ENCODE peak calls at places on chromosomes 6 and 20, in four cellular contexts. D is heart right ventricle; V is substantia nigra; H is CD8-positive, alpha-beta T cell. T is an unnamed sample.

GRCh38 chr20:63345328-63346100 is 15.6 kb downstream of the CHRNA4 start:
- DNase-seq in D (peak), V (no peak), H (no peak), T (no peak)

GRCh38 chr20:16806886-16807285 is 58.7 kb downstream of the OTOR start:
- DNase-seq in D (no peak), V (no peak), H (no peak), T (no peak)

GRCh38 chr6:164098857-164099534 is 684.5 kb downstream of the QKI start:
- DNase-seq in D (peak), V (no peak), H (no peak), T (no peak)

GRCh38 chr20:5551621-5552020 is 198.6 kb upstream of the SHLD1 start:
- DNase-seq in D (no peak), V (no peak), H (no peak), T (no peak)

GRCh38 chr6:127972815-127973214 is 72.0 kb upstream of the THEMIS start:
- DNase-seq in D (no peak), V (no peak), H (no peak), T (no peak)

GRCh38 chr20:19074828-19075516 is 137.5 kb upstream of the SLC24A3 start:
- DNase-seq in D (no peak), V (no peak), H (peak), T (no peak)

GRCh38 chr20:35369804-35370203 is 42.0 kb downstream of the UQCC1 start:
- DNase-seq in D (no peak), V (no peak), H (no peak), T (no peak)

GRCh38 chr6:128209771-128210170 is 308.9 kb upstream of the THEMIS start:
- DNase-seq in D (no peak), V (no peak), H (no peak), T (no peak)

GRCh38 chr6:27720607-27721580 is 191.3 kb downstream of the OR2B2 start:
- DNase-seq in D (no peak), V (no peak), H (no peak), T (no peak)

GRCh38 chr6:37113976-37114375 is 56.0 kb upstream of the PIM1 start:
- DNase-seq in D (no peak), V (no peak), H (no peak), T (no peak)

GRCh38 chr6:98958791-98959190 is 11.0 kb upstream of the FBXL4 start:
- DNase-seq in D (no peak), V (no peak), H (no peak), T (no peak)

GRCh38 chr6:53956804-53957203 is 154.4 kb upstream of the MLIP start:
- DNase-seq in D (no peak), V (no peak), H (no peak), T (no peak)

GRCh38 chr6:74749211-74750142 is 456.4 kb downstream of the COL12A1 start:
- DNase-seq in D (no peak), V (no peak), H (no peak), T (no peak)

GRCh38 chr6:142301421-142302391 is at the start of gene ADGRG6:
- DNase-seq in D (peak), V (no peak), H (peak), T (no peak)

GRCh38 chr6:104973404-104973803 is 16.5 kb downstream of the LIN28B start:
- DNase-seq in D (no peak), V (no peak), H (no peak), T (no peak)

GRCh38 chr20:2914160-2914559 is 40.9 kb downstream of the PTPRA start:
- DNase-seq in D (no peak), V (no peak), H (no peak), T (no peak)

GRCh38 chr6:41449399-41450245 is 96.6 kb upstream of the FOXP4 start:
- DNase-seq in D (peak), V (no peak), H (no peak), T (no peak)

GRCh38 chr6:31186052-31186734 is 15.7 kb upstream of the POU5F1 start:
- DNase-seq in D (peak), V (no peak), H (no peak), T (no peak)

GRCh38 chr6:110939429-110939828 is 19.1 kb upstream of the GTF3C6 start:
- DNase-seq in D (no peak), V (no peak), H (no peak), T (no peak)

GRCh38 chr6:136890194-136890558 is 31.9 kb upstream of the SLC35D3 start:
- DNase-seq in D (no peak), V (no peak), H (no peak), T (no peak)

GRCh38 chr6:16759181-16759645 is 2.0 kb downstream of the ATXN1 start:
- DNase-seq in D (no peak), V (no peak), H (no peak), T (no peak)

GRCh38 chr20:1415667-1416468 is 23.0 kb upstream of the FKBP1A start:
- DNase-seq in D (no peak), V (no peak), H (no peak), T (no peak)

GRCh38 chr6:11667876-11668275 is 110.7 kb downstream of the ADTRP start:
- DNase-seq in D (no peak), V (no peak), H (no peak), T (no peak)

GRCh38 chr20:30485331-30486102 is 771.9 kb upstream of the DEFB115 start:
- DNase-seq in D (no peak), V (no peak), H (no peak), T (no peak)

GRCh38 chr6:72828904-72829303 is 207.0 kb downstream of the KCNQ5 start:
- DNase-seq in D (no peak), V (no peak), H (no peak), T (no peak)

GRCh38 chr6:163415176-163415619 is 680 bp downstream of the QKI start:
- DNase-seq in D (peak), V (no peak), H (peak), T (peak)

GRCh38 chr6:39568896-39569295 is 156.3 kb downstream of the KIF6 start:
- DNase-seq in D (no peak), V (no peak), H (no peak), T (no peak)

GRCh38 chr20:22861231-22861980 is 173.7 kb upstream of the SSTR4 start:
- DNase-seq in D (no peak), V (no peak), H (no peak), T (no peak)

GRCh38 chr20:59577809-59578601 is 26.3 kb upstream of the PHACTR3 start:
- DNase-seq in D (no peak), V (no peak), H (no peak), T (no peak)

GRCh38 chr6:112043032-112044007 is 10.6 kb upstream of the CCN6 start:
- DNase-seq in D (peak), V (peak), H (peak), T (peak)

GRCh38 chr6:25781134-25781533 is 26.6 kb downstream of the SLC17A4 start:
- DNase-seq in D (no peak), V (no peak), H (no peak), T (no peak)

GRCh38 chr6:18213439-18213838 is 50.9 kb downstream of the DEK start:
- DNase-seq in D (no peak), V (no peak), H (no peak), T (no peak)

GRCh38 chr6:12311106-12311505 is 20.9 kb downstream of the EDN1 start:
- DNase-seq in D (no peak), V (no peak), H (no peak), T (no peak)

DNA sequence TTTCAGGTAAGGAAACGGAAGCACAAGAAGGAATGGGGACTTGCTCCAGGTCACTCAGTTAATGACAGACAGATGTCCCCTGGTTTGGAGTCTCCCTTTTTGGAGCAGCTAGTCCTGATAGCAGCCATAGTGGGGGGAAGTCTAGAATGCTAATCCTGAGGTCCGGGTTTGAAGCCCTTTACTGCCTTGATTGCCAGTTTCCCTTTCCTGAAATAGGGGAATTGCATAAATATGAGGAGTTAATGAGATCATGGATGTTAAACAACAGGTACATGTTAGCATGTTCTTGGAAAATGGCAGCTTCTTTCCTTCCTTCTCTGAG is 341 bp upstream of the TTPAL start:
- DNase-seq in D (no peak), V (no peak), H (no peak), T (no peak)
- H3K27ac ChIP-seq in D (peak), V (peak), H (peak), T (peak)

DNA sequence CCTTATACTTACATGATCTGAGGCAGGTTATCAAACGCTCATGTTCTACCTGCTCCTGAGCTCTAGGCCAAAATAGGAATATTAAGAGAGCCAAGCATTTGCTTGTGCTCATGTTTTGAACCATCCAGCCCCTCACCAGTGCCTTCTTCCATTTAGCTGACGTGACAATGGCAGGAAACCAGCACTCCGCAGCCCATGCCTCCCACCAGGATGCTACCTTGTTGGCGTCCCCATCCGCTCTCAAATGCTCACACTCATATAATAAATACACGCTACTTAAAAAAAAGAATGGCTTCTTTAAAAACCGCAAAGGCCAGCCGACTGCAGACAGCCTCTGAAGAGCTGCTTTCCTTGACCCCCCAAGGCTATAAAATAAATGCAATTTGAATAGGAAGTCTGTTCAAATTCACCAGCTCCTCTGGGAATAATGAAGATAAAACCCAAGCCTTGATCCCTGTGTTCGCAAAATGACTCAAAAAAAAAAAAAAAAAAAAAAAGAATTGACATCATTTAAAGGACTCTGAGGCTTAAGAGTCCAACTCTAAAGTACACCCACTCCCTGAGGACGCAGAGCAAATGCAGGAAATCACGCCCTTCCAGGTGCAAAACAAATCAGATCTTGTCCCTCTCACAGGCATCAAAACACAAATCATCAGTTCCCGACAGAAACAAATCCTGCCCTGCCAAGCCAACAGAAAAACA is 29.0 kb downstream of the RNASET2 start:
- DNase-seq in D (no peak), V (no peak), H (no peak), T (no peak)
- H3K27ac ChIP-seq in D (peak), V (no peak), H (no peak), T (no peak)

GRCh38 chr20:45920795-45921617 is 9.1 kb upstream of the PLTP start:
- DNase-seq in D (no peak), V (no peak), H (no peak), T (no peak)

GRCh38 chr20:45919951-45920794 is 8.2 kb upstream of the PLTP start:
- DNase-seq in D (no peak), V (no peak), H (no peak), T (no peak)

GRCh38 chr20:45918182-45918737 is 6.3 kb upstream of the PLTP start:
- DNase-seq in D (no peak), V (no peak), H (no peak), T (no peak)

GRCh38 chr20:45918779-45919535 is 7.0 kb upstream of the PLTP start:
- DNase-seq in D (no peak), V (no peak), H (no peak), T (no peak)

DNA sequence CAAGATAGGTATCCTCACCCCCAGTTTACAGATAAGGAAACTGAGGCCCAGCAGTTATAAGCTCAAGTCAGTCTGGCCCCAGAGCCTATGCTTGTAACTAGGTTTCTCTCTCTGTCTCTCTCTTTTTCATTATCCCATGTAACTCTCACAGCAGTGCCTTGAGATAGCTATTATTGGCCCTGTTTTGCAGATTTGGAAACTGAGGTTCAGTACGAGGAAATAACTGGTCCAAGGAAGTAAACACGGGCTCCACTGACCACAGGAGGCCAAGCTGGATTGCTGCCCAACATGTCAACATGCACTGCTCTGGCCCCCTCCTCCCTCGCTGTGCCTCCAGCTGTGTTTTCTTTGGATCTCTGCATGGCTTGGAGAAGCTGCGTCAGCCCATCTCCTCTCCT is 7.6 kb upstream of the PLTP start:
- DNase-seq in D (peak), V (no peak), H (no peak), T (no peak)
- H3K27ac ChIP-seq in D (peak), V (no peak), H (no peak), T (no peak)

DNA sequence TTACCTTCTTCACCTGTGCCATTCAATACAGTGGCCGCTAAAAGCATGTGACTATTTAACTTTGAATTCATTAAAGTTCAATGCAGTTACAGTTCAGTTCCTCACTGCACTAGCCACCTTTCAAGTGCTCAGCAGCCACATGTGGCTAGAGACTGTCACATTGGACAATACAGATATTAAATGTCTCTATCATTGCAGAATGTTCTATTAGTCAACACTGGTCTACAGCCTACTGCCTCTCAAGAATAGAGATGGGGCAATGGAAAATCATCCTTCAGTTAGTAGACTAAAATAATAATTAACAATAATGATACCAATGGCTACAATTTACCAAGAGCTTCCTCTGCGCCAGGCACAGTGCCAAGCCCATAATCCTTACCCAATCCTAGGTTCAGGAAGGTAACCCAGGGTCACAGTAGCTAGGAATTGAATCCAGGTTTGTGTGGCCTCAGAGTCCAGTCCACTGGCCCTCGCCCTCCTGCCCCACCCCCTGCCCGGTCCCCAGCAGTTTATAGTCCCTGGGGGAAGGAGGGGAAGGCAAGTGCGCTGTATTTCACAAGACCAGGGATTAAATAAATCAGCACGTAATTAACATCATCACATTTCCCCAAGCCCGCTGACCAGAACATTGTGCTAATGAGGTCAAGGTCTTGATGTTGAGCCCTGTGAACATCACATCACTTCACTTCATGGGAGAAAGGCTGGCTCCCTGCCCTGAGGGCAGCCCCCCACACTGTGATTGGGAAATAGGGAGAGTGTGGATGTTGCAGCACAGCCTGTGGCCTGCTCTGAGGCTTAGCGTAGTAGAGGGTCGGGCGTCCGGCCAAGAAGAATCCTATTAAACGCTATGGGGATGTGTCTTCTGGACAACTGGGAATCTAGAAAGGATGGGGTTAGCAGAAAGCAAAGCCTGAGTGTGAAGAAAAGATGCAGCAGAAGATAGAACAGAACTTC is 147.2 kb downstream of the VEGFA start:
- DNase-seq in D (no peak), V (no peak), H (no peak), T (no peak)
- H3K27ac ChIP-seq in D (no peak), V (no peak), H (no peak), T (peak)

GRCh38 chr6:157428418-157429202 is 47.6 kb downstream of the ZDHHC14 start:
- DNase-seq in D (no peak), V (no peak), H (no peak), T (no peak)
- H3K27ac ChIP-seq in D (peak), V (no peak), H (no peak), T (no peak)

DNA sequence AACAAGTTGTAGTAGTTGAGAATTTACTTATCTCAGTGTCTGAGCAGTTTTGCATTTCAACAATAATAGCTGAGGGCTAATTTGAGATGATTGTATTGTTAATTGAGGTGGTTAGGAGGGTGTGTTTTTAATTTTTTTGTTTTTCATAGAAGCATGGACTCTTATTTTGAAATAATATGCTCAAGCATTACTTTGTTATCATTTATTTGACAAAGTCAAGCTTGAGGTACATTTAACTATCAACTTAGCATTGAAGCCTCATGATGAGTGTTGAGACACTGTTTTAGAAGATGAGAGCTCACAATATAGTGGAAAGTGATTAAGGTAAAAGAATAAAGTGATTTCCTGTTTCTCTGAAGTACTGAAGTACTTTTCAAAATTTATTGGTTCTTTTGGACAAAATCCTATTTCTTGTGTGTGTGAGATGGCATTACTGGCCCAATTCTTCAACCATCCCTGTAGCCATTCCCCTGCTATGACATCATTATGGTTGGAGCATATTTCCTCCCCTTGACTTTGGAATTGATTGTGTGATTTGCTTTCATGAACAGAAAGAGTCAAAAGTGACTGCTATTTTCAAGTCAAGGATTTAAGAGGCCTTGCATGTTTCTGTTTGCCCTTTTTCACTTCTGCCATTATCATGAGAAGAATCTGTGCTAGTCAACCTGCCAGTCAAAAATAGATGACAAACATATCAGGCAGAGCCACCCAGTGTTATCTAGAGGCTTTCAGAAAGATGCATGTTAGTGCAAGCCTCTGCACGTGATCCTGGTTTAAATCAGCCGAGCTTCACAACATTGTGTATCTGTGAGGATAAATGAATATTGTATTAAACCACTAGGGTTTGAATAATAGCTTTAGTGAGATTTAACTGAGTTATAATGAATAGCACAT is 1112.3 kb upstream of the CITED2 start:
- DNase-seq in D (no peak), V (no peak), H (no peak), T (no peak)
- H3K27ac ChIP-seq in D (no peak), V (no peak), H (no peak), T (no peak)

T was measured in CD8-positive, alpha-beta memory T cell.